ENCODE peak calls at places on chromosome 10, in seven cellular contexts. C is CD8-positive, alpha-beta T cell; A is LHCN-M2; V is NCI-H82; U is NT2/D1; G is T-helper 1 cell; Q is activated T-cell treated with anti-CD3 and anti-CD28 coated beads, Interleukin-2, amount 50 U/mL, for 48 hours. L is an unnamed sample.

GRCh38 chr10:15351099-15351820 is 19.8 kb downstream of the FAM171A1 start:
- DNase-seq in C (no peak), A (no peak), V (no peak), U (no peak), G (no peak), Q (no peak), L (no peak)

GRCh38 chr10:11631291-11631690 is 19.8 kb upstream of the USP6NL start:
- DNase-seq in C (no peak), A (no peak), V (no peak), U (no peak), G (no peak), Q (no peak), L (no peak)

GRCh38 chr10:113880236-113880635 is 25.8 kb downstream of the NHLRC2 start:
- DNase-seq in C (no peak), A (peak; percentile 26), V (no peak), U (no peak), G (no peak), Q (no peak), L (no peak)

GRCh38 chr10:24519950-24520349 is 203.7 kb downstream of the ARHGAP21 start:
- DNase-seq in C (peak; percentile 79), A (no peak), V (peak; percentile 5), U (no peak), G (peak; percentile 32), Q (peak; percentile 28), L (no peak)

GRCh38 chr10:32104181-32104580 is 48.0 kb upstream of the KIF5B start:
- DNase-seq in C (no peak), A (no peak), V (no peak), U (no peak), G (no peak), Q (no peak), L (no peak)

GRCh38 chr10:103715430-103715829 is 139.9 kb downstream of the SH3PXD2A start:
- DNase-seq in C (no peak), A (peak; percentile 78), V (no peak), U (no peak), G (no peak), Q (no peak), L (no peak)

GRCh38 chr10:93431361-93431760 is 50.8 kb downstream of the MYOF start:
- DNase-seq in C (no peak), A (no peak), V (no peak), U (no peak), G (no peak), Q (no peak), L (no peak)

GRCh38 chr10:69786791-69787190 is 14.9 kb upstream of the COL13A1 start:
- DNase-seq in C (no peak), A (peak; percentile 28), V (peak; percentile 3), U (peak; percentile 20), G (no peak), Q (no peak), L (no peak)

GRCh38 chr10:10677479-10677878 is 340.2 kb upstream of the CELF2 start:
- DNase-seq in C (no peak), A (peak; percentile 78), V (peak; percentile 85), U (peak; percentile 63), G (no peak), Q (peak; percentile 41), L (peak; percentile 30)

GRCh38 chr10:114577133-114577532 is 80.9 kb downstream of the ABLIM1 start:
- DNase-seq in C (no peak), A (peak; percentile 60), V (no peak), U (no peak), G (no peak), Q (no peak), L (no peak)

GRCh38 chr10:43287056-43288007 is 20.5 kb upstream of the RASGEF1A start:
- DNase-seq in C (peak; percentile 69), A (no peak), V (no peak), U (no peak), G (no peak), Q (peak; percentile 55), L (peak; percentile 11)

GRCh38 chr10:126014309-126014708 is 117.9 kb downstream of the FANK1 start:
- DNase-seq in C (no peak), A (peak; percentile 44), V (no peak), U (no peak), G (no peak), Q (no peak), L (no peak)

GRCh38 chr10:63627881-63628296 is 106.7 kb downstream of the REEP3 start:
- DNase-seq in C (no peak), A (no peak), V (peak; percentile 19), U (no peak), G (no peak), Q (no peak), L (peak; percentile 15)